ENCODE peak calls at places on chromosomes 6 and 20, in eight cellular contexts. G is MM.1S; X is heart right ventricle; D is CD4-positive, CD25-positive, alpha-beta regulatory T cell; F is gastrocnemius medialis; U is upper lobe of left lung; Z is effector memory CD4-positive, alpha-beta T cell; H is uterus. P is an unnamed sample.

GRCh38 chr6:43702522-43703440 is 15.2 kb upstream of the MRPS18A start:
- DNase-seq in G (no peak), X (peak), D (peak), F (peak), U (no peak), Z (no peak), H (peak), P (peak)

GRCh38 chr20:17406191-17406590 is 125.0 kb downstream of the BFSP1 start:
- DNase-seq in G (no peak), X (no peak), D (no peak), F (no peak), U (no peak), Z (no peak), H (no peak), P (no peak)

GRCh38 chr6:149028767-149029405 is 282.1 kb downstream of the UST start:
- DNase-seq in G (peak), X (no peak), D (peak), F (peak), U (no peak), Z (peak), H (peak), P (peak)

GRCh38 chr6:106163966-106164877 is 78.1 kb downstream of the PRDM1 start:
- DNase-seq in G (peak), X (no peak), D (peak), F (peak), U (peak), Z (no peak), H (peak), P (peak)

GRCh38 chr20:15708984-15709598 is 864.2 kb downstream of the KIF16B start:
- DNase-seq in G (peak), X (peak), D (peak), F (no peak), U (peak), Z (no peak), H (no peak), P (no peak)

GRCh38 chr20:34365765-34366213 is 2.7 kb downstream of the ITCH start:
- DNase-seq in G (peak), X (no peak), D (peak), F (no peak), U (no peak), Z (no peak), H (no peak), P (no peak)

GRCh38 chr20:9306521-9306920 is 207.9 kb upstream of the LAMP5 start:
- DNase-seq in G (no peak), X (no peak), D (no peak), F (no peak), U (no peak), Z (no peak), H (no peak), P (peak)

GRCh38 chr20:49570828-49571552 is 3.1 kb upstream of the PTGIS start:
- DNase-seq in G (no peak), X (no peak), D (no peak), F (no peak), U (no peak), Z (no peak), H (no peak), P (peak)

GRCh38 chr20:36202891-36203338 is 33.4 kb upstream of the AAR2 start:
- DNase-seq in G (peak), X (peak), D (peak), F (peak), U (peak), Z (peak), H (peak), P (peak)

GRCh38 chr20:7924692-7925091 is 15.6 kb downstream of the HAO1 start:
- DNase-seq in G (no peak), X (no peak), D (no peak), F (no peak), U (no peak), Z (no peak), H (no peak), P (peak)

GRCh38 chr6:116419069-116419468 is 42.1 kb upstream of the CALHM6 start:
- DNase-seq in G (no peak), X (no peak), D (no peak), F (no peak), U (no peak), Z (no peak), H (no peak), P (no peak)

GRCh38 chr20:46520976-46521579 is 7.7 kb upstream of the ZNF334 start:
- DNase-seq in G (peak), X (no peak), D (peak), F (no peak), U (no peak), Z (peak), H (no peak), P (peak)

GRCh38 chr6:82878812-82879211 is 186.8 kb downstream of the UBE3D start:
- DNase-seq in G (no peak), X (no peak), D (no peak), F (no peak), U (no peak), Z (no peak), H (no peak), P (peak)

GRCh38 chr20:25750765-25751696 is 54.4 kb upstream of the ZNF337 start:
- DNase-seq in G (peak), X (peak), D (peak), F (no peak), U (peak), Z (peak), H (peak), P (no peak)

GRCh38 chr6:118080547-118080946 is 173.5 kb downstream of the SLC35F1 start:
- DNase-seq in G (no peak), X (no peak), D (no peak), F (no peak), U (no peak), Z (no peak), H (no peak), P (no peak)

GRCh38 chr6:89948876-89949275 is 54.6 kb downstream of the GJA10 start:
- DNase-seq in G (no peak), X (no peak), D (no peak), F (no peak), U (no peak), Z (no peak), H (no peak), P (no peak)

GRCh38 chr6:11711644-11711993 is 67.0 kb downstream of the ADTRP start:
- DNase-seq in G (no peak), X (no peak), D (peak), F (no peak), U (peak), Z (no peak), H (no peak), P (no peak)

GRCh38 chr6:95545226-95545625 is 32.1 kb upstream of the MANEA start:
- DNase-seq in G (no peak), X (no peak), D (no peak), F (peak), U (no peak), Z (no peak), H (no peak), P (no peak)

GRCh38 chr6:160301341-160301740 is 42.7 kb upstream of the SLC22A2 start:
- DNase-seq in G (no peak), X (no peak), D (no peak), F (peak), U (no peak), Z (no peak), H (no peak), P (no peak)
- H3K27ac ChIP-seq in G (no peak), X (no peak), D (no peak), F (peak), U (no peak), Z (no peak), H (no peak), P (no peak)

DNA sequence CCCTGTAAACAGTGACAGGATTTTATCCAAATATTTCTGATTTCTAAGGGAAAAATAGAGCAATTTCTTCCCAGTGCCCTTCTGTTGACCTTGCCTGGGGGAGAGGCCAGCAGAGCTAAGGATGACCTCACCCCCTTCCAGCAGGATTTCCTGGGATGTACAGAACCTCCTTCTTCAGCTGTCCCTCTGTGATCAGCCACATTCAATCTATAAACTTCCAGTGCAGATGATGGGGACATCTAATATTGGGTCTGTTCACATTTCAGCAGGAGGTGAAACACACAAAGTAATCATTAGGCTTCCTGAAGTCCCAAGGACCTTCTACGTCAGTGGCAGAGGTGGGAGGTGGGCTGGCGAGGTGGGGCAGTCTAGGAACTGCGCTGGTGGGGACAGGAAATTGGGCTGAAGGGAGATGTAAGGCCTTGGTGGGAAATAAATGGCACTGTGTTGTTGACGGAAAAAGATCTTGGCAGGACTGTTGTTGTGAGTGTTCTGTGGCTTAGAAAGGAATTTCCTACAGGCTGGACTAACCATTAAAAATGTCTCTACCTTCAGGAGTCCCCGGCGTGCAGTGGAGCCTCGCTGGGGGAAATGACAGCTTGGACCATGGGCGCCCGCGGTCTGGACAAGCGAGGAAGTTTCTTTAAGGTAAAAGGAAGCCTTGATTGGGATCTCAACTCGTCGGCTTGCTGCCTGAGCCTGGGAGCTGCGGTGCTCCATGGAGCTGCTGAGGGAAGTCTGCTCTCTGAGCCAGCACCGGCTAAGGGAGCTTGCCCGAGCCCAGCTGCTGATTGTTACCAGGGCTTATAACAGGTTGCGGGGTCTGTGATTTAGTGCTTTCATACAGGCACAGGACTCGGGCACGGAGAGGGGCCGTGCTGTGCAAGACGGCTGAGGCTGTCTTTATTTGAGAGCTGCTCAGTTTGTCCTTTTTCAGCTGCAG is 127.9 kb upstream of the NAA20 start:
- DNase-seq in G (no peak), X (peak), D (no peak), F (no peak), U (peak), Z (no peak), H (peak), P (peak)
- H3K27ac ChIP-seq in G (no peak), X (peak), D (no peak), F (peak), U (peak), Z (no peak), H (peak), P (peak)

DNA sequence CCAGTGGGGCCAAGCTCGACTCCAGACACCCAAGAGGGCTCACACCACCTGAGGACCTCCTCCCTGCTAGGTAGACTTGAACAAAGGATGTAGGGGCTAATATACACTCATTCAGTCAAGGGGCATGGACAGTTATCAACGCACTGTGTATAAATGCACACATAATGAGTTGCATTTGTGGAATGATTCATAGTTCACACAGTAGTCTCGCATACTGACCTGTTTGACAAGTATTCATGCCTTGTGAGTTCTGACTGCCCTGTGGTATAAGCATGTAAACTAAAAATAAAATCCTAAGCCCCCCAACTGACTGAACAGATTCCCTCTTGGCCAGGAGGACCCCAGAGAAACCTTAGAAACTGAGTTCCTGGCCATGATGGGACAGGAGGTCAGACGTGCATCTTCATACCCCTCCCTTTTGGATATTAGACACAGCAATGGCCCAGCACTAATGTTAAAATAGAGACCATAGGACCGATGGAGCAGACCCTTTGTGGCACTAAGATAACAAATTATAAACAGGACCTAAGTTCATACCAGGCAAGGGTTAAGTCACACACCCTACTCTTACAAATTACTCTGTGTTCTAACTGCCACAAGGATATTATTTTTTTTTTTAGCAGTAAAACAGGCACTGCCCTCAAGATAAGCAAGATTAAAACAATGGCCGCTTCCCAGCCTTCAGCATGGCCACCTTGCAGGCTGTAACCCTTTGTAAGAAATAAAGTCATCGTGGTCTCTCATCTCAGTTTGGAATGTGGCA is 124.4 kb downstream of the TTLL2 start:
- DNase-seq in G (no peak), X (no peak), D (no peak), F (no peak), U (no peak), Z (no peak), H (no peak), P (no peak)
- H3K27ac ChIP-seq in G (no peak), X (no peak), D (no peak), F (no peak), U (no peak), Z (no peak), H (no peak), P (no peak)

GRCh38 chr6:104123227-104123626 is 736.5 kb downstream of the HACE1 start:
- DNase-seq in G (no peak), X (no peak), D (no peak), F (no peak), U (no peak), Z (no peak), H (no peak), P (no peak)
- H3K27ac ChIP-seq in G (no peak), X (no peak), D (no peak), F (no peak), U (no peak), Z (no peak), H (no peak), P (no peak)

GRCh38 chr20:1469306-1469905 is 2.8 kb upstream of the NSFL1C start:
- DNase-seq in G (no peak), X (no peak), D (no peak), F (no peak), U (no peak), Z (no peak), H (no peak), P (no peak)
- H3K27ac ChIP-seq in G (no peak), X (no peak), D (no peak), F (no peak), U (no peak), Z (no peak), H (no peak), P (peak)

GRCh38 chr6:24757610-24758009 is 17.1 kb upstream of the GMNN start:
- DNase-seq in G (no peak), X (no peak), D (no peak), F (no peak), U (no peak), Z (no peak), H (no peak), P (no peak)
- H3K27ac ChIP-seq in G (no peak), X (no peak), D (no peak), F (no peak), U (no peak), Z (no peak), H (no peak), P (no peak)

DNA sequence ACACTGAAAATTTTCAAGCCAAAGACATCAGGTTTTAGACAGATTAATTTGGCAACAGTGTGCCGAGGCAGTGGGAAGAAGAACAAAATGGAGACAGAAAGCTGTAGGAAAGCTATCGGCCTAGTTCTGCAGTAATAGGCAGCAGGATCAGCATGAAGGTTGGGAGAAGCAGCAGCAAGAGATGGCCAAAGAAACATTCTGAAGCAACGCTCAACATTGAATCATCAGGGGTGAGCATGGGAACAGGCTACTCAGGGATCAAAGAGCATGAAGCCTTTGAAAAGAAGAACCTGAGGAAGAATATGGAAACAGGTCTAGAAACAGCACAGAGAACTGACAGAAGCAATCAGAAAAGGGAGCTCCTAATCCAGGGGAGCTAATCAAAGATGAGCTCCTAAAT is 7.1 kb upstream of the DST start:
- DNase-seq in G (no peak), X (no peak), D (no peak), F (no peak), U (no peak), Z (no peak), H (no peak), P (no peak)
- H3K27ac ChIP-seq in G (no peak), X (no peak), D (no peak), F (peak), U (no peak), Z (no peak), H (no peak), P (peak)